ENCODE peak calls at places on chromosome 14, in five cellular contexts. U is activated naive CD8-positive, alpha-beta T cell treated with anti-CD3 and anti-CD28 coated beads, Interleukin-2, amount 50 U/mL, for 24 hours; S is HFFc6; J is endothelial cell; X is AG04450. I is an unnamed sample.

GRCh38 chr14:80213602-80214001 is 2.3 kb upstream of the DIO2 start:
- DNase-seq in U (no peak), S (peak), J (peak), X (no peak), I (peak)

GRCh38 chr14:89391556-89391955 is 25.5 kb downstream of the FOXN3 start:
- DNase-seq in U (no peak), S (no peak), J (no peak), X (no peak), I (no peak)

GRCh38 chr14:100298551-100299237 is 7.5 kb downstream of the SLC25A29 start:
- DNase-seq in U (no peak), S (no peak), J (no peak), X (no peak), I (no peak)

GRCh38 chr14:89794096-89794495 is 160.4 kb downstream of the EFCAB11 start:
- DNase-seq in U (no peak), S (no peak), J (no peak), X (no peak), I (no peak)

GRCh38 chr14:71852201-71852600 is 80.0 kb upstream of the RGS6 start:
- DNase-seq in U (no peak), S (no peak), J (no peak), X (no peak), I (no peak)

GRCh38 chr14:61331992-61332657 is 10.7 kb downstream of the PRKCH start:
- DNase-seq in U (no peak), S (no peak), J (no peak), X (no peak), I (peak)

GRCh38 chr14:43042408-43042807 is 1435.7 kb downstream of the LRFN5 start:
- DNase-seq in U (no peak), S (no peak), J (no peak), X (no peak), I (no peak)

GRCh38 chr14:59336078-59336477 is 129.1 kb downstream of the GPR135 start:
- DNase-seq in U (no peak), S (no peak), J (no peak), X (no peak), I (no peak)

GRCh38 chr14:53390008-53390407 is 236.9 kb upstream of the DDHD1 start:
- DNase-seq in U (no peak), S (no peak), J (no peak), X (no peak), I (no peak)

GRCh38 chr14:88384653-88385205 is 728 bp upstream of the SPATA7 start:
- DNase-seq in U (no peak), S (no peak), J (no peak), X (no peak), I (no peak)

GRCh38 chr14:21924479-21924878 is 250.9 kb upstream of the OR4E1 start:
- DNase-seq in U (peak), S (no peak), J (no peak), X (no peak), I (no peak)

GRCh38 chr14:72443991-72444431 is 449.9 kb downstream of the DPF3 start:
- DNase-seq in U (peak), S (no peak), J (no peak), X (no peak), I (no peak)

GRCh38 chr14:93891756-93892504 is 35.2 kb upstream of the FAM181A start:
- DNase-seq in U (no peak), S (no peak), J (no peak), X (no peak), I (no peak)

GRCh38 chr14:101719708-101720107 is 41.8 kb upstream of the PPP2R5C start:
- DNase-seq in U (no peak), S (no peak), J (no peak), X (no peak), I (no peak)

GRCh38 chr14:36556811-36557433 is 25.5 kb downstream of the NKX2-8 start:
- DNase-seq in U (peak), S (no peak), J (peak), X (no peak), I (no peak)

GRCh38 chr14:102226356-102227125 is 78.4 kb downstream of the MOK start:
- DNase-seq in U (no peak), S (no peak), J (no peak), X (no peak), I (no peak)

GRCh38 chr14:56195219-56195618 is 77.0 kb downstream of the PELI2 start:
- DNase-seq in U (no peak), S (no peak), J (peak), X (no peak), I (no peak)

GRCh38 chr14:53793790-53794560 is 162.7 kb downstream of the BMP4 start:
- DNase-seq in U (no peak), S (no peak), J (no peak), X (no peak), I (peak)

GRCh38 chr14:38883127-38883526 is 219.9 kb downstream of the SEC23A start:
- DNase-seq in U (no peak), S (no peak), J (no peak), X (no peak), I (no peak)

GRCh38 chr14:68527329-68527851 is 265.5 kb downstream of the ZFP36L1 start:
- DNase-seq in U (no peak), S (peak), J (no peak), X (no peak), I (no peak)

I was measured in A172.